ENCODE peak calls at places on chromosome 3, in six cellular contexts. One of them, this sample, is unnamed.

GRCh38 chr3:72563690-72564370 is 284.4 kb downstream of the SHQ1 start:
- DNase-seq in body of pancreas: no peak
- DNase-seq in CD4-positive, alpha-beta T cell: no peak
- DNase-seq in activated T-cell treated with anti-CD3 and anti-CD28 coated beads, Interleukin-2, amount 50 U/mL, for 72 hours: no peak
- DNase-seq in lung microvascular endothelial cell: no peak
- DNase-seq in hypothalamus: no peak
- DNase-seq in this sample: no peak

GRCh38 chr3:49563040-49563578 is 8.8 kb downstream of the BSN start:
- DNase-seq in lung microvascular endothelial cell: no peak
- DNase-seq in hypothalamus: no peak
- DNase-seq in activated T-cell treated with anti-CD3 and anti-CD28 coated beads, Interleukin-2, amount 50 U/mL, for 72 hours: no peak
- DNase-seq in CD4-positive, alpha-beta T cell: no peak
- DNase-seq in body of pancreas: no peak
- DNase-seq in this sample: peak; percentile 28

GRCh38 chr3:195910499-195910845 is 2.1 kb upstream of the TNK2 start:
- DNase-seq in activated T-cell treated with anti-CD3 and anti-CD28 coated beads, Interleukin-2, amount 50 U/mL, for 72 hours: no peak
- DNase-seq in hypothalamus: no peak
- DNase-seq in CD4-positive, alpha-beta T cell: no peak
- DNase-seq in body of pancreas: no peak
- DNase-seq in lung microvascular endothelial cell: no peak
- DNase-seq in this sample: no peak

GRCh38 chr3:58628823-58629562 is 37.6 kb downstream of the FAM3D start:
- DNase-seq in CD4-positive, alpha-beta T cell: no peak
- DNase-seq in hypothalamus: no peak
- DNase-seq in lung microvascular endothelial cell: peak; percentile 96
- DNase-seq in body of pancreas: peak; percentile 53
- DNase-seq in activated T-cell treated with anti-CD3 and anti-CD28 coated beads, Interleukin-2, amount 50 U/mL, for 72 hours: no peak
- DNase-seq in this sample: peak; percentile 55

GRCh38 chr3:128180446-128180845 is 27.2 kb downstream of the EEFSEC start:
- DNase-seq in activated T-cell treated with anti-CD3 and anti-CD28 coated beads, Interleukin-2, amount 50 U/mL, for 72 hours: no peak
- DNase-seq in lung microvascular endothelial cell: no peak
- DNase-seq in CD4-positive, alpha-beta T cell: no peak
- DNase-seq in hypothalamus: no peak
- DNase-seq in body of pancreas: no peak
- DNase-seq in this sample: no peak

GRCh38 chr3:117547956-117548550 is 838.5 kb downstream of the TUSC7 start:
- DNase-seq in CD4-positive, alpha-beta T cell: no peak
- DNase-seq in activated T-cell treated with anti-CD3 and anti-CD28 coated beads, Interleukin-2, amount 50 U/mL, for 72 hours: no peak
- DNase-seq in lung microvascular endothelial cell: no peak
- DNase-seq in body of pancreas: no peak
- DNase-seq in hypothalamus: no peak
- DNase-seq in this sample: no peak

GRCh38 chr3:14057701-14058100 is 67.0 kb downstream of the CHCHD4 start:
- DNase-seq in activated T-cell treated with anti-CD3 and anti-CD28 coated beads, Interleukin-2, amount 50 U/mL, for 72 hours: no peak
- DNase-seq in body of pancreas: no peak
- DNase-seq in CD4-positive, alpha-beta T cell: no peak
- DNase-seq in hypothalamus: no peak
- DNase-seq in lung microvascular endothelial cell: no peak
- DNase-seq in this sample: no peak

GRCh38 chr3:128392812-128393544 is 73.7 kb downstream of the DNAJB8 start:
- DNase-seq in body of pancreas: peak; percentile 79
- DNase-seq in lung microvascular endothelial cell: no peak
- DNase-seq in activated T-cell treated with anti-CD3 and anti-CD28 coated beads, Interleukin-2, amount 50 U/mL, for 72 hours: no peak
- DNase-seq in hypothalamus: no peak
- DNase-seq in CD4-positive, alpha-beta T cell: no peak
- DNase-seq in this sample: no peak

GRCh38 chr3:133667118-133667517 is 5.4 kb upstream of the TOPBP1 start:
- DNase-seq in body of pancreas: no peak
- DNase-seq in activated T-cell treated with anti-CD3 and anti-CD28 coated beads, Interleukin-2, amount 50 U/mL, for 72 hours: no peak
- DNase-seq in CD4-positive, alpha-beta T cell: no peak
- DNase-seq in hypothalamus: no peak
- DNase-seq in lung microvascular endothelial cell: no peak
- DNase-seq in this sample: no peak

GRCh38 chr3:37217098-37217849 is 42.9 kb upstream of the LRRFIP2 start:
- DNase-seq in CD4-positive, alpha-beta T cell: peak; percentile 23
- DNase-seq in lung microvascular endothelial cell: no peak
- DNase-seq in body of pancreas: no peak
- DNase-seq in hypothalamus: no peak
- DNase-seq in activated T-cell treated with anti-CD3 and anti-CD28 coated beads, Interleukin-2, amount 50 U/mL, for 72 hours: no peak
- DNase-seq in this sample: no peak

GRCh38 chr3:157916672-157917071 is 189.5 kb downstream of the SHOX2 start:
- DNase-seq in CD4-positive, alpha-beta T cell: no peak
- DNase-seq in hypothalamus: no peak
- DNase-seq in lung microvascular endothelial cell: no peak
- DNase-seq in activated T-cell treated with anti-CD3 and anti-CD28 coated beads, Interleukin-2, amount 50 U/mL, for 72 hours: no peak
- DNase-seq in body of pancreas: no peak
- DNase-seq in this sample: no peak

GRCh38 chr3:157176108-157176507 is 16.2 kb upstream of the CCNL1 start:
- DNase-seq in lung microvascular endothelial cell: peak; percentile 20
- DNase-seq in CD4-positive, alpha-beta T cell: no peak
- DNase-seq in activated T-cell treated with anti-CD3 and anti-CD28 coated beads, Interleukin-2, amount 50 U/mL, for 72 hours: no peak
- DNase-seq in body of pancreas: no peak
- DNase-seq in hypothalamus: no peak
- DNase-seq in this sample: no peak

This sample was measured in testis.